ENCODE peak calls at places on chromosomes 4 and X, in seven cellular contexts. O is T-helper 9 cell; G is AG20443; T is RCC 7860; I is naive thymus-derived CD8-positive, alpha-beta T cell; X is substantia nigra; J is endothelial cell. P is an unnamed sample.

GRCh38 chr4:30537462-30537861 is 182.7 kb upstream of the PCDH7 start:
- DNase-seq in G (peak; percentile 7), T (peak; percentile 95), I (no peak), J (no peak), O (no peak), X (no peak), P (no peak)

GRCh38 chr4:16530688-16531635 is 304.7 kb upstream of the TAPT1 start:
- DNase-seq in J (no peak), T (no peak), O (no peak), X (no peak), G (peak; percentile 32), I (no peak), P (no peak)

GRCh38 chr4:6869944-6870343 is 39.7 kb upstream of the TBC1D14 start:
- DNase-seq in J (no peak), G (no peak), X (no peak), T (no peak), O (no peak), I (no peak), P (no peak)

GRCh38 chr4:148881860-148882643 is 439.8 kb upstream of the NR3C2 start:
- DNase-seq in T (no peak), J (no peak), I (no peak), O (no peak), X (no peak), G (no peak), P (peak; percentile 23)

GRCh38 chr4:27010334-27010940 is 149.8 kb downstream of the STIM2 start:
- DNase-seq in J (peak; percentile 52), T (peak; percentile 36), G (peak; percentile 58), O (peak; percentile 42), I (peak; percentile 48), X (peak; percentile 47), P (peak; percentile 15)

GRCh38 chr4:55727746-55728145 is 91.6 kb upstream of the NMU start:
- DNase-seq in J (no peak), G (peak; percentile 16), I (no peak), O (no peak), T (no peak), X (no peak), P (no peak)

GRCh38 chrX:154096140-154097002 is 1.1 kb downstream of the MECP2 start:
- DNase-seq in O (no peak), I (no peak), G (peak; percentile 44), X (peak; percentile 4), J (peak; percentile 5), T (no peak), P (no peak)

GRCh38 chr4:138510053-138510452 is 267.9 kb upstream of the SLC7A11 start:
- DNase-seq in I (no peak), O (no peak), J (no peak), G (peak; percentile 45), X (no peak), T (peak; percentile 33), P (no peak)

GRCh38 chr4:153497091-153497531 is 31.0 kb downstream of the TMEM131L start:
- DNase-seq in I (peak; percentile 58), G (no peak), X (no peak), O (peak; percentile 22), J (no peak), T (peak; percentile 17), P (no peak)

GRCh38 chr4:53654300-53654758 is 63.0 kb upstream of the LNX1 start:
- DNase-seq in J (no peak), T (no peak), G (peak; percentile 70), I (no peak), O (no peak), X (no peak), P (no peak)

GRCh38 chr4:166140951-166141350 is 267.9 kb downstream of the TLL1 start:
- DNase-seq in T (no peak), X (no peak), O (no peak), G (no peak), I (no peak), J (no peak), P (no peak)

GRCh38 chr4:3869661-3870566 is 103.7 kb downstream of the ADRA2C start:
- DNase-seq in G (no peak), O (no peak), I (no peak), X (no peak), T (no peak), J (no peak), P (no peak)

GRCh38 chr4:123386608-123387007 is 10.0 kb upstream of the SPRY1 start:
- DNase-seq in O (no peak), J (no peak), X (no peak), G (no peak), T (no peak), I (no peak), P (no peak)

GRCh38 chr4:128355301-128355700 is 67.7 kb upstream of the PGRMC2 start:
- DNase-seq in X (no peak), T (peak; percentile 93), G (no peak), J (no peak), I (no peak), O (no peak), P (no peak)

GRCh38 chr4:5544762-5545161 is 163.6 kb downstream of the EVC2 start:
- DNase-seq in T (no peak), G (no peak), X (no peak), J (no peak), O (no peak), I (no peak), P (no peak)

GRCh38 chrX:120653000-120653399 is 23.1 kb upstream of the C1GALT1C1 start:
- DNase-seq in J (no peak), O (no peak), T (no peak), I (no peak), G (peak; percentile 9), X (no peak), P (no peak)

GRCh38 chr4:41234424-41234823 is 20.1 kb upstream of the APBB2 start:
- DNase-seq in T (no peak), J (no peak), G (no peak), I (no peak), X (no peak), O (no peak), P (no peak)

GRCh38 chr4:12712648-12713339 is 771.3 kb downstream of the RAB28 start:
- DNase-seq in J (no peak), T (no peak), I (no peak), G (no peak), O (no peak), X (no peak), P (no peak)

GRCh38 chr4:80305466-80305865 is 30.1 kb upstream of the CFAP299 start:
- DNase-seq in G (peak; percentile 62), T (peak; percentile 66), X (no peak), J (no peak), O (no peak), I (no peak), P (no peak)

GRCh38 chr4:4506961-4507360 is 34.9 kb downstream of the STX18 start:
- DNase-seq in X (no peak), G (no peak), I (no peak), J (no peak), O (no peak), T (no peak), P (no peak)

GRCh38 chr4:89829470-89830138 is 7.4 kb downstream of the SNCA start:
- DNase-seq in X (peak; percentile 34), T (no peak), J (peak; percentile 9), G (no peak), O (no peak), I (peak; percentile 50), P (no peak)

GRCh38 chrX:70422886-70423336 is at the start of gene GDPD2:
- DNase-seq in J (peak; percentile 28), X (peak; percentile 32), G (no peak), O (no peak), I (no peak), T (peak; percentile 9), P (peak; percentile 73)

GRCh38 chr4:71206763-71207162 is 132.1 kb upstream of the SLC4A4 start:
- DNase-seq in G (peak; percentile 30), O (no peak), T (peak; percentile 39), X (no peak), I (no peak), J (no peak), P (no peak)

GRCh38 chr4:174669278-174669677 is 147.0 kb upstream of the HPGD start:
- DNase-seq in I (no peak), X (no peak), O (no peak), T (peak; percentile 78), G (peak; percentile 79), J (no peak), P (no peak)

GRCh38 chr4:41933997-41934812 is 1.0 kb upstream of the TMEM33 start:
- DNase-seq in I (no peak), J (no peak), O (no peak), T (no peak), G (no peak), X (no peak), P (no peak)

GRCh38 chr4:78320353-78320935 is 231.1 kb upstream of the ANXA3 start:
- DNase-seq in X (no peak), J (no peak), G (no peak), I (no peak), T (no peak), O (no peak), P (no peak)

GRCh38 chr4:114028071-114028470 is 48.6 kb upstream of the ARSJ start:
- DNase-seq in T (no peak), X (no peak), O (no peak), J (no peak), G (no peak), I (no peak), P (no peak)

GRCh38 chrX:73943572-73943899 is 360.4 kb upstream of the ZCCHC13 start:
- DNase-seq in J (no peak), G (no peak), O (no peak), X (no peak), I (no peak), T (no peak), P (no peak)

GRCh38 chr4:107774681-107775080 is 50.1 kb upstream of the SGMS2 start:
- DNase-seq in J (no peak), T (no peak), I (no peak), O (no peak), X (no peak), G (no peak), P (no peak)

GRCh38 chr4:129218355-129218754 is 122.4 kb downstream of the C4orf33 start:
- DNase-seq in T (no peak), O (no peak), X (no peak), G (peak; percentile 15), J (no peak), I (no peak), P (peak; percentile 5)

GRCh38 chr4:30073001-30073710 is 647.0 kb upstream of the PCDH7 start:
- DNase-seq in G (no peak), I (no peak), O (no peak), T (no peak), J (no peak), X (no peak), P (no peak)

GRCh38 chr4:16238304-16238703 is 12.0 kb upstream of the TAPT1 start:
- DNase-seq in G (no peak), T (no peak), J (no peak), X (no peak), O (no peak), I (no peak), P (no peak)

GRCh38 chrX:16839852-16840460 is 30.2 kb downstream of the RBBP7 start:
- DNase-seq in T (peak; percentile 26), X (no peak), O (no peak), G (peak; percentile 59), J (no peak), I (no peak), P (no peak)

GRCh38 chrX:25158635-25159034 is 142.9 kb upstream of the ARX start:
- DNase-seq in J (no peak), T (peak; percentile 35), G (no peak), X (no peak), I (no peak), O (no peak), P (no peak)